ENCODE peak calls at places on chromosomes 5 and 9, in five cellular contexts. One of them, this sample, is unnamed.

GRCh38 chr5:142619815-142620214 is 66.1 kb downstream of the FGF1 start:
- DNase-seq in left ventricle myocardium inferior: no peak
- DNase-seq in GM13977: no peak
- DNase-seq in endothelial cell: no peak
- DNase-seq in brain microvascular endothelial cell: no peak
- DNase-seq in this sample: no peak

GRCh38 chr9:973295-973842 is 3.1 kb upstream of the DMRT3 start:
- DNase-seq in left ventricle myocardium inferior: no peak
- DNase-seq in brain microvascular endothelial cell: no peak
- DNase-seq in endothelial cell: no peak
- DNase-seq in GM13977: peak
- DNase-seq in this sample: no peak

GRCh38 chr9:18611946-18612345 is 138.0 kb downstream of the ADAMTSL1 start:
- DNase-seq in endothelial cell: no peak
- DNase-seq in brain microvascular endothelial cell: no peak
- DNase-seq in left ventricle myocardium inferior: no peak
- DNase-seq in GM13977: no peak
- DNase-seq in this sample: no peak

GRCh38 chr5:57895766-57896165 is 413.2 kb upstream of the ACTBL2 start:
- DNase-seq in left ventricle myocardium inferior: no peak
- DNase-seq in GM13977: no peak
- DNase-seq in endothelial cell: no peak
- DNase-seq in brain microvascular endothelial cell: no peak
- DNase-seq in this sample: no peak

GRCh38 chr9:92535940-92536850 is at the start of gene ECM2:
- DNase-seq in endothelial cell: no peak
- DNase-seq in GM13977: no peak
- DNase-seq in brain microvascular endothelial cell: peak
- DNase-seq in left ventricle myocardium inferior: no peak
- DNase-seq in this sample: no peak

GRCh38 chr5:32217886-32218396 is 43.8 kb upstream of the GOLPH3 start:
- DNase-seq in endothelial cell: no peak
- DNase-seq in GM13977: no peak
- DNase-seq in left ventricle myocardium inferior: no peak
- DNase-seq in brain microvascular endothelial cell: no peak
- DNase-seq in this sample: no peak

GRCh38 chr5:94468531-94468930 is 149.9 kb downstream of the KIAA0825 start:
- DNase-seq in brain microvascular endothelial cell: no peak
- DNase-seq in left ventricle myocardium inferior: no peak
- DNase-seq in endothelial cell: no peak
- DNase-seq in GM13977: no peak
- DNase-seq in this sample: no peak

GRCh38 chr5:1541662-1542008 is 17.9 kb upstream of the LPCAT1 start:
- DNase-seq in GM13977: no peak
- DNase-seq in brain microvascular endothelial cell: no peak
- DNase-seq in endothelial cell: no peak
- DNase-seq in left ventricle myocardium inferior: no peak
- DNase-seq in this sample: no peak

GRCh38 chr5:44275908-44276307 is 113.3 kb downstream of the FGF10 start:
- DNase-seq in brain microvascular endothelial cell: no peak
- DNase-seq in GM13977: no peak
- DNase-seq in endothelial cell: no peak
- DNase-seq in left ventricle myocardium inferior: no peak
- DNase-seq in this sample: no peak

GRCh38 chr9:34123682-34124081 is 2.8 kb downstream of the DCAF12 start:
- DNase-seq in brain microvascular endothelial cell: no peak
- DNase-seq in GM13977: peak
- DNase-seq in left ventricle myocardium inferior: no peak
- DNase-seq in endothelial cell: no peak
- DNase-seq in this sample: no peak

GRCh38 chr5:173420108-173420507 is 91.9 kb upstream of the STC2 start:
- DNase-seq in left ventricle myocardium inferior: no peak
- DNase-seq in brain microvascular endothelial cell: no peak
- DNase-seq in GM13977: no peak
- DNase-seq in endothelial cell: no peak
- DNase-seq in this sample: no peak

GRCh38 chr9:96413312-96414221 is 4.6 kb downstream of the ZNF367 start:
- DNase-seq in endothelial cell: no peak
- DNase-seq in left ventricle myocardium inferior: no peak
- DNase-seq in brain microvascular endothelial cell: no peak
- DNase-seq in GM13977: no peak
- DNase-seq in this sample: no peak

GRCh38 chr5:105150324-105150723 is 1587.7 kb upstream of the NUDT12 start:
- DNase-seq in left ventricle myocardium inferior: no peak
- DNase-seq in endothelial cell: no peak
- DNase-seq in brain microvascular endothelial cell: no peak
- DNase-seq in GM13977: no peak
- DNase-seq in this sample: no peak

GRCh38 chr5:111691914-111692313 is 65.1 kb downstream of the NREP start:
- DNase-seq in left ventricle myocardium inferior: no peak
- DNase-seq in brain microvascular endothelial cell: no peak
- DNase-seq in endothelial cell: no peak
- DNase-seq in GM13977: no peak
- DNase-seq in this sample: no peak

GRCh38 chr5:141521244-141521781 is 32.4 kb downstream of the PCDHGC5 start:
- DNase-seq in endothelial cell: no peak
- DNase-seq in GM13977: no peak
- DNase-seq in brain microvascular endothelial cell: peak
- DNase-seq in left ventricle myocardium inferior: no peak
- DNase-seq in this sample: no peak

GRCh38 chr9:6910032-6910431 is 152.3 kb downstream of the KDM4C start:
- DNase-seq in GM13977: no peak
- DNase-seq in left ventricle myocardium inferior: no peak
- DNase-seq in endothelial cell: no peak
- DNase-seq in brain microvascular endothelial cell: no peak
- DNase-seq in this sample: no peak

GRCh38 chr9:130182090-130182909 is 10.1 kb downstream of the NCS1 start:
- DNase-seq in endothelial cell: no peak
- DNase-seq in brain microvascular endothelial cell: no peak
- DNase-seq in GM13977: no peak
- DNase-seq in left ventricle myocardium inferior: no peak
- DNase-seq in this sample: no peak

GRCh38 chr9:100324594-100325200 is 28.0 kb downstream of the TEX10 start:
- DNase-seq in left ventricle myocardium inferior: no peak
- DNase-seq in brain microvascular endothelial cell: no peak
- DNase-seq in GM13977: no peak
- DNase-seq in endothelial cell: no peak
- DNase-seq in this sample: no peak
- TF ChIP-seq CTCF in left ventricle myocardium inferior: peak
- TF ChIP-seq CTCF in brain microvascular endothelial cell: no peak
- TF ChIP-seq CTCF in GM13977: peak
- TF ChIP-seq CTCF in endothelial cell: peak
- TF ChIP-seq CTCF in this sample: peak

GRCh38 chr5:125120012-125120411 is 373.6 kb upstream of the ZNF608 start:
- DNase-seq in left ventricle myocardium inferior: no peak
- DNase-seq in brain microvascular endothelial cell: no peak
- DNase-seq in GM13977: no peak
- DNase-seq in endothelial cell: no peak
- DNase-seq in this sample: no peak

GRCh38 chr5:125112196-125112595 is 365.8 kb upstream of the ZNF608 start:
- DNase-seq in GM13977: no peak
- DNase-seq in brain microvascular endothelial cell: no peak
- DNase-seq in endothelial cell: no peak
- DNase-seq in left ventricle myocardium inferior: no peak
- DNase-seq in this sample: no peak

GRCh38 chr5:125115180-125115495 is 368.7 kb upstream of the ZNF608 start:
- DNase-seq in endothelial cell: no peak
- DNase-seq in brain microvascular endothelial cell: no peak
- DNase-seq in left ventricle myocardium inferior: no peak
- DNase-seq in GM13977: no peak
- DNase-seq in this sample: no peak

GRCh38 chr5:125113328-125113727 is 366.9 kb upstream of the ZNF608 start:
- DNase-seq in brain microvascular endothelial cell: no peak
- DNase-seq in GM13977: no peak
- DNase-seq in left ventricle myocardium inferior: no peak
- DNase-seq in endothelial cell: no peak
- DNase-seq in this sample: no peak

GRCh38 chr5:125117556-125117955 is 371.1 kb upstream of the ZNF608 start:
- DNase-seq in brain microvascular endothelial cell: no peak
- DNase-seq in endothelial cell: no peak
- DNase-seq in left ventricle myocardium inferior: no peak
- DNase-seq in GM13977: no peak
- DNase-seq in this sample: no peak
- TF ChIP-seq CTCF in brain microvascular endothelial cell: no peak
- TF ChIP-seq CTCF in endothelial cell: no peak
- TF ChIP-seq CTCF in left ventricle myocardium inferior: no peak
- TF ChIP-seq CTCF in GM13977: no peak
- TF ChIP-seq CTCF in this sample: no peak

GRCh38 chr5:41433552-41434181 is 76.7 kb downstream of the PLCXD3 start:
- DNase-seq in GM13977: no peak
- DNase-seq in left ventricle myocardium inferior: no peak
- DNase-seq in brain microvascular endothelial cell: no peak
- DNase-seq in endothelial cell: no peak
- DNase-seq in this sample: no peak
- TF ChIP-seq CTCF in GM13977: peak
- TF ChIP-seq CTCF in left ventricle myocardium inferior: peak
- TF ChIP-seq CTCF in brain microvascular endothelial cell: peak
- TF ChIP-seq CTCF in endothelial cell: peak
- TF ChIP-seq CTCF in this sample: no peak

DNA sequence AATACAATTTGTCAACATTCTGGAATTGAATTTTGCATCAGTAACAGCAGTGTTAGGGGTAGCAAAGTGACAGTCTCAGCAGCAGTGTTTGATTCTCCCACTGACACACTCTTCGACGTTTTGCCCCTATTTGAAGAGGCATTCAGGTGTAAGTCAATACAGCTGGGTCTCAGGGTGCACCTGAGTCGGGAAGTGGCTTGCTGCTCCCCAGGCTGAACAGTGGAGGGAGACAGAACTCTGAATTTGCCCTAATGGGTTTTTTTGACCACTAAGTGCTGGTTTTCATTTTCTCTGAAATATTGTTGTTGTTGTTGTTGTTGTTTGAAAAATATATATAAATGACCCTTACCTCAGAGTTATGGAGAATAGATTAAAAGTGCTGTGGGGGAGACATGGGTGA is 223.2 kb downstream of the TLR4 start:
- DNase-seq in GM13977: no peak
- DNase-seq in endothelial cell: no peak
- DNase-seq in brain microvascular endothelial cell: no peak
- DNase-seq in left ventricle myocardium inferior: no peak
- DNase-seq in this sample: no peak
- TF ChIP-seq CTCF in GM13977: peak
- TF ChIP-seq CTCF in endothelial cell: no peak
- TF ChIP-seq CTCF in brain microvascular endothelial cell: no peak
- TF ChIP-seq CTCF in left ventricle myocardium inferior: no peak
- TF ChIP-seq CTCF in this sample: no peak

GRCh38 chr5:73631500-73631899 is 5.5 kb downstream of the ARHGEF28 start:
- DNase-seq in left ventricle myocardium inferior: no peak
- DNase-seq in GM13977: no peak
- DNase-seq in endothelial cell: no peak
- DNase-seq in brain microvascular endothelial cell: no peak
- DNase-seq in this sample: no peak
- TF ChIP-seq CTCF in left ventricle myocardium inferior: no peak
- TF ChIP-seq CTCF in GM13977: no peak
- TF ChIP-seq CTCF in endothelial cell: no peak
- TF ChIP-seq CTCF in brain microvascular endothelial cell: no peak
- TF ChIP-seq CTCF in this sample: no peak

DNA sequence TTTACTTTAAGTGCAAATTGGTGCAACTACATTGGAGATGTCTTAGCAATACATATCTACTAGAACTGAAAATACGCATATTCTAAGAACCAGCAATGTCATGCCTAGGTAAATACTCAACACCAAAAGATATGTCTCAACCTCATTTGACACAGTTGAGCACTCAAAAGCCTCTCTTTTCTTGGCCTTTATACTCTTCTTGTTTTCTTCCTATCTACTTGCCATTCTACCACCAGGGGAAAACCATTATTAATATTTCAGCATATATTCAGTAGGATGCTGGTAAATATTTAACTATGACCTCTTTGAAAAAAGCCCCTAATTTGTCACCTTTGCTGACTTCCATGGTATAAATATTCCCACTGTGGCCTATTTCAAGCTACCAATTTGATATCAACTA is 443.8 kb downstream of the LRRC70 start:
- DNase-seq in left ventricle myocardium inferior: no peak
- DNase-seq in GM13977: no peak
- DNase-seq in endothelial cell: no peak
- DNase-seq in brain microvascular endothelial cell: no peak
- DNase-seq in this sample: no peak
- TF ChIP-seq CTCF in left ventricle myocardium inferior: no peak
- TF ChIP-seq CTCF in GM13977: no peak
- TF ChIP-seq CTCF in endothelial cell: no peak
- TF ChIP-seq CTCF in brain microvascular endothelial cell: no peak
- TF ChIP-seq CTCF in this sample: no peak

DNA sequence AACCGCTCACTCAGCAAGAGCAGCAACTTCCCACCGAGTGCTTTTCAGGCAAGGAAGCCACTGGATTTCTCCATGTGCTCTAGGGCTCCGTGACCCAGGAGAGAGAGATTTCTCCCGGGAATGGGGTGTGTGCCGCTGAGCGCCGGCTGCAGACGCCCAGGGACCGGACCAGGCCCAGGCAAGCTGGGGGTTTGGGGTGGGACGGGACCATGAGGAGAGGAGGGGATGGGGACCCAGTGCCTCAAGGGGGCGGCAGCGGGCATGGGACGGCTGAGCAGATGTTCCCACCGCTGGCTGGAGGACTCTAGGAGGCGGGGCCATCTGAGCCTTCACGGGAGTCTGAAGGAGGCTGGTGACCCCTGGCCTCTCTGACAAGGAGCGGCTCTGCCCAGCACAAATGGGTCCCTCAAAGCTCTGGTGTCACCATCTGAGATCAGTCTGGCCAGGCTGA is 8.5 kb downstream of the LCN9 start:
- DNase-seq in brain microvascular endothelial cell: no peak
- DNase-seq in left ventricle myocardium inferior: no peak
- DNase-seq in endothelial cell: no peak
- DNase-seq in GM13977: no peak
- DNase-seq in this sample: no peak
- TF ChIP-seq CTCF in brain microvascular endothelial cell: no peak
- TF ChIP-seq CTCF in left ventricle myocardium inferior: no peak
- TF ChIP-seq CTCF in endothelial cell: no peak
- TF ChIP-seq CTCF in GM13977: no peak
- TF ChIP-seq CTCF in this sample: no peak